ENCODE peak calls at places on chromosome 17, in seven cellular contexts. One of them, this sample, is unnamed.

GRCh38 chr17:1315409-1315808 is 35.9 kb downstream of the TRARG1 start:
- DNase-seq in fibroblast of gingiva: no peak
- DNase-seq in body of pancreas: no peak
- DNase-seq in adrenal gland: no peak
- DNase-seq in NCI-H2081 treated with DMSO at 0.1 percent for 48 hours: no peak
- DNase-seq in H54: no peak
- DNase-seq in kidney epithelial cell: no peak
- DNase-seq in this sample: no peak

GRCh38 chr17:63589646-63590045 is 11.0 kb upstream of the TACO1 start:
- DNase-seq in adrenal gland: no peak
- DNase-seq in H54: no peak
- DNase-seq in NCI-H2081 treated with DMSO at 0.1 percent for 48 hours: no peak
- DNase-seq in kidney epithelial cell: no peak
- DNase-seq in fibroblast of gingiva: no peak
- DNase-seq in body of pancreas: no peak
- DNase-seq in this sample: no peak

GRCh38 chr17:41390411-41390938 is 6.9 kb downstream of the KRT31 start:
- DNase-seq in H54: no peak
- DNase-seq in NCI-H2081 treated with DMSO at 0.1 percent for 48 hours: no peak
- DNase-seq in fibroblast of gingiva: no peak
- DNase-seq in body of pancreas: no peak
- DNase-seq in kidney epithelial cell: no peak
- DNase-seq in adrenal gland: no peak
- DNase-seq in this sample: no peak

GRCh38 chr17:65156185-65156834 is 19.1 kb downstream of the RGS9 start:
- DNase-seq in kidney epithelial cell: no peak
- DNase-seq in NCI-H2081 treated with DMSO at 0.1 percent for 48 hours: no peak
- DNase-seq in fibroblast of gingiva: no peak
- DNase-seq in H54: no peak
- DNase-seq in body of pancreas: peak; percentile 55
- DNase-seq in adrenal gland: no peak
- DNase-seq in this sample: no peak

GRCh38 chr17:81715107-81715871 is 3.2 kb downstream of the SLC25A10 start:
- DNase-seq in adrenal gland: no peak
- DNase-seq in H54: no peak
- DNase-seq in fibroblast of gingiva: no peak
- DNase-seq in body of pancreas: no peak
- DNase-seq in NCI-H2081 treated with DMSO at 0.1 percent for 48 hours: no peak
- DNase-seq in kidney epithelial cell: no peak
- DNase-seq in this sample: no peak

GRCh38 chr17:80502578-80502877 is 26.1 kb upstream of the NPTX1 start:
- DNase-seq in H54: no peak
- DNase-seq in fibroblast of gingiva: no peak
- DNase-seq in adrenal gland: no peak
- DNase-seq in NCI-H2081 treated with DMSO at 0.1 percent for 48 hours: no peak
- DNase-seq in kidney epithelial cell: no peak
- DNase-seq in body of pancreas: no peak
- DNase-seq in this sample: no peak

GRCh38 chr17:20611314-20611713 is 31.8 kb downstream of the CDRT15L2 start:
- DNase-seq in H54: no peak
- DNase-seq in body of pancreas: no peak
- DNase-seq in adrenal gland: no peak
- DNase-seq in kidney epithelial cell: no peak
- DNase-seq in NCI-H2081 treated with DMSO at 0.1 percent for 48 hours: no peak
- DNase-seq in fibroblast of gingiva: no peak
- DNase-seq in this sample: no peak

GRCh38 chr17:11170901-11171300 is 70.1 kb upstream of the SHISA6 start:
- DNase-seq in body of pancreas: no peak
- DNase-seq in H54: no peak
- DNase-seq in NCI-H2081 treated with DMSO at 0.1 percent for 48 hours: no peak
- DNase-seq in fibroblast of gingiva: no peak
- DNase-seq in kidney epithelial cell: no peak
- DNase-seq in adrenal gland: no peak
- DNase-seq in this sample: no peak

GRCh38 chr17:1762906-1763829 is 1.3 kb downstream of the SERPINF1 start:
- DNase-seq in body of pancreas: no peak
- DNase-seq in kidney epithelial cell: no peak
- DNase-seq in fibroblast of gingiva: peak; percentile 84
- DNase-seq in adrenal gland: no peak
- DNase-seq in NCI-H2081 treated with DMSO at 0.1 percent for 48 hours: no peak
- DNase-seq in H54: no peak
- DNase-seq in this sample: no peak

GRCh38 chr17:68172461-68172954 is 75.3 kb upstream of the AMZ2 start:
- DNase-seq in fibroblast of gingiva: peak; percentile 49
- DNase-seq in kidney epithelial cell: no peak
- DNase-seq in NCI-H2081 treated with DMSO at 0.1 percent for 48 hours: peak; percentile 36
- DNase-seq in adrenal gland: peak; percentile 69
- DNase-seq in H54: no peak
- DNase-seq in body of pancreas: peak; percentile 79
- DNase-seq in this sample: no peak

GRCh38 chr17:39980402-39981206 is at the start of gene PSMD3:
- DNase-seq in body of pancreas: peak; percentile 98
- DNase-seq in kidney epithelial cell: peak; percentile 98
- DNase-seq in NCI-H2081 treated with DMSO at 0.1 percent for 48 hours: peak; percentile 99
- DNase-seq in adrenal gland: peak; percentile 97
- DNase-seq in fibroblast of gingiva: peak; percentile 99
- DNase-seq in H54: peak; percentile 91
- DNase-seq in this sample: peak; percentile 96